ENCODE peak calls at places on chromosomes 3 and 15, in eight cellular contexts. C is Daoy; Y is NCI-H524 treated with DMSO at 0.1 percent for 48 hours; T is activated CD8-positive, alpha-beta memory T cell treated with anti-CD3 and anti-CD28 coated beads for 24 hours; E is non-pigmented ciliary epithelial cell; M is right cardiac atrium; Z is Panc1; L is stimulated activated CD4-positive, alpha-beta T cell treated with anti-CD3 and anti-CD28 coated beads, TNF-alpha, amount 100 ng/mL, for 24 hours. J is an unnamed sample.

GRCh38 chr3:136075816-136076215 is 110.3 kb downstream of the PPP2R3A start:
- DNase-seq in C (no peak), Y (no peak), T (no peak), E (no peak), M (no peak), Z (no peak), L (no peak), J (no peak)

GRCh38 chr3:13308406-13308805 is 111.7 kb downstream of the NUP210 start:
- DNase-seq in C (peak), Y (no peak), T (no peak), E (peak), M (no peak), Z (peak), L (no peak), J (no peak)

GRCh38 chr15:81190922-81191507 is 5.7 kb upstream of the IL16 start:
- DNase-seq in C (no peak), Y (no peak), T (no peak), E (no peak), M (no peak), Z (no peak), L (no peak), J (no peak)

GRCh38 chr15:43954181-43954621 is 127.4 kb downstream of the WDR76 start:
- DNase-seq in C (peak), Y (no peak), T (no peak), E (no peak), M (no peak), Z (no peak), L (no peak), J (no peak)

GRCh38 chr3:138457863-138458735 is 23.7 kb downstream of the ESYT3 start:
- DNase-seq in C (no peak), Y (no peak), T (peak), E (no peak), M (no peak), Z (no peak), L (no peak), J (no peak)

GRCh38 chr3:189947948-189948723 is 172.6 kb downstream of the P3H2 start:
- DNase-seq in C (no peak), Y (no peak), T (no peak), E (no peak), M (no peak), Z (peak), L (no peak), J (peak)

GRCh38 chr3:64074091-64074490 is 50.8 kb upstream of the PSMD6 start:
- DNase-seq in C (no peak), Y (no peak), T (no peak), E (no peak), M (no peak), Z (no peak), L (no peak), J (no peak)

GRCh38 chr15:40327338-40327917 is 3.9 kb downstream of the INAFM2 start:
- DNase-seq in C (no peak), Y (peak), T (no peak), E (no peak), M (no peak), Z (no peak), L (no peak), J (no peak)

GRCh38 chr3:50423543-50423942 is 64.2 kb upstream of the TMEM115 start:
- DNase-seq in C (no peak), Y (no peak), T (no peak), E (no peak), M (no peak), Z (no peak), L (no peak), J (no peak)

GRCh38 chr3:108053025-108053424 is 37.8 kb downstream of the CD47 start:
- DNase-seq in C (no peak), Y (no peak), T (no peak), E (no peak), M (no peak), Z (no peak), L (no peak), J (no peak)

GRCh38 chr3:72494076-72495000 is 353.9 kb downstream of the SHQ1 start:
- DNase-seq in C (no peak), Y (no peak), T (no peak), E (no peak), M (no peak), Z (no peak), L (no peak), J (no peak)

GRCh38 chr3:45488581-45488980 is 100.2 kb downstream of the LARS2 start:
- DNase-seq in C (no peak), Y (no peak), T (no peak), E (no peak), M (no peak), Z (no peak), L (no peak), J (no peak)

GRCh38 chr3:193620650-193621049 is 27.6 kb downstream of the OPA1 start:
- DNase-seq in C (no peak), Y (no peak), T (no peak), E (no peak), M (no peak), Z (no peak), L (no peak), J (peak)

GRCh38 chr15:56356616-56357015 is 8.6 kb upstream of the TEX9 start:
- DNase-seq in C (peak), Y (no peak), T (no peak), E (no peak), M (no peak), Z (no peak), L (no peak), J (no peak)

GRCh38 chr15:25237291-25237978 is 201.4 kb downstream of the UBE3A start:
- DNase-seq in C (no peak), Y (no peak), T (no peak), E (no peak), M (peak), Z (no peak), L (no peak), J (no peak)

GRCh38 chr3:17151598-17152373 is 267.0 kb downstream of the PLCL2 start:
- DNase-seq in C (no peak), Y (no peak), T (peak), E (no peak), M (no peak), Z (no peak), L (peak), J (peak)

GRCh38 chr3:30664884-30665283 is 58.5 kb downstream of the TGFBR2 start:
- DNase-seq in C (no peak), Y (no peak), T (no peak), E (no peak), M (no peak), Z (no peak), L (no peak), J (no peak)

GRCh38 chr15:100926971-100927756 is 8.0 kb downstream of the LRRK1 start:
- DNase-seq in C (no peak), Y (no peak), T (no peak), E (no peak), M (no peak), Z (no peak), L (no peak), J (no peak)

GRCh38 chr15:31511707-31512310 is 185.2 kb downstream of the KLF13 start:
- DNase-seq in C (no peak), Y (no peak), T (peak), E (no peak), M (no peak), Z (no peak), L (peak), J (peak)

GRCh38 chr15:62606376-62607164 is 436.0 kb upstream of the TPM1 start:
- DNase-seq in C (peak), Y (no peak), T (no peak), E (peak), M (no peak), Z (no peak), L (no peak), J (no peak)

GRCh38 chr3:189898559-189899153 is 222.0 kb downstream of the P3H2 start:
- DNase-seq in C (no peak), Y (no peak), T (no peak), E (no peak), M (no peak), Z (no peak), L (no peak), J (no peak)

GRCh38 chr15:90200534-90201139 is 493 bp upstream of the SEMA4B start:
- DNase-seq in C (no peak), Y (no peak), T (no peak), E (no peak), M (no peak), Z (no peak), L (no peak), J (no peak)

GRCh38 chr3:38755130-38755529 is 60.9 kb downstream of the SCN10A start:
- DNase-seq in C (no peak), Y (no peak), T (no peak), E (no peak), M (no peak), Z (no peak), L (no peak), J (no peak)

GRCh38 chr3:3734881-3735280 is 64.3 kb upstream of the LRRN1 start:
- DNase-seq in C (no peak), Y (peak), T (no peak), E (no peak), M (no peak), Z (no peak), L (no peak), J (no peak)

GRCh38 chr3:114838025-114838424 is 309.1 kb downstream of the ZBTB20 start:
- DNase-seq in C (no peak), Y (no peak), T (no peak), E (no peak), M (no peak), Z (no peak), L (no peak), J (no peak)

GRCh38 chr15:67945951-67946700 is 106.3 kb upstream of the RNU6-1 start:
- DNase-seq in C (peak), Y (no peak), T (no peak), E (no peak), M (no peak), Z (no peak), L (no peak), J (no peak)

GRCh38 chr15:76162784-76163428 is 103.1 kb downstream of the TMEM266 start:
- DNase-seq in C (no peak), Y (peak), T (no peak), E (no peak), M (no peak), Z (no peak), L (no peak), J (no peak)

GRCh38 chr3:85939026-85939616 is 980.3 kb downstream of the CADM2 start:
- DNase-seq in C (no peak), Y (no peak), T (no peak), E (no peak), M (no peak), Z (no peak), L (no peak), J (no peak)

GRCh38 chr15:67831363-67831762 is 6.1 kb downstream of the SKOR1 start:
- DNase-seq in C (no peak), Y (no peak), T (no peak), E (no peak), M (no peak), Z (no peak), L (no peak), J (no peak)

GRCh38 chr3:107216711-107217110 is 160.5 kb upstream of the CCDC54 start:
- DNase-seq in C (peak), Y (no peak), T (no peak), E (peak), M (peak), Z (no peak), L (no peak), J (no peak)

GRCh38 chr3:111577798-111578685 is 17.1 kb downstream of the ZBED2 start:
- DNase-seq in C (peak), Y (no peak), T (no peak), E (peak), M (no peak), Z (no peak), L (no peak), J (peak)

GRCh38 chr3:168049366-168049974 is 46.3 kb downstream of the GOLIM4 start:
- DNase-seq in C (peak), Y (no peak), T (no peak), E (no peak), M (no peak), Z (no peak), L (no peak), J (no peak)

GRCh38 chr3:12345141-12345561 is 56.3 kb downstream of the PPARG start:
- DNase-seq in C (peak), Y (no peak), T (no peak), E (peak), M (no peak), Z (peak), L (no peak), J (no peak)

GRCh38 chr3:178155521-178155920 is 380.7 kb upstream of the KCNMB2 start:
- DNase-seq in C (peak), Y (no peak), T (no peak), E (no peak), M (no peak), Z (no peak), L (no peak), J (no peak)

GRCh38 chr15:49741721-49742120 is 120.9 kb downstream of the DTWD1 start:
- DNase-seq in C (no peak), Y (peak), T (no peak), E (no peak), M (no peak), Z (no peak), L (no peak), J (no peak)

GRCh38 chr3:178182337-178182761 is 353.9 kb upstream of the KCNMB2 start:
- DNase-seq in C (peak), Y (peak), T (no peak), E (no peak), M (no peak), Z (no peak), L (no peak), J (no peak)

GRCh38 chr3:160755776-160756304 is at the start of gene PPM1L:
- DNase-seq in C (peak), Y (no peak), T (no peak), E (no peak), M (peak), Z (no peak), L (no peak), J (no peak)

GRCh38 chr3:11155341-11156025 is 1.2 kb downstream of the HRH1 start:
- DNase-seq in C (peak), Y (peak), T (peak), E (peak), M (peak), Z (peak), L (no peak), J (no peak)